ENCODE peak calls at places on chromosomes 5 and 9, in ten cellular contexts. M is coronary artery, P is cardiac fibroblast, Q is foreskin fibroblast, F is endothelial cell of umbilical vein, X is heart right ventricle, R is choroid plexus epithelial cell, W is fibroblast of pulmonary artery, G is stomach, Y is kidney epithelial cell. D is an unnamed sample.

GRCh38 chr9:71737455-71737854 is 30.9 kb downstream of the CEMIP2 start:
- DNase-seq in M (no peak), P (peak; percentile 40), Q (no peak), F (peak; percentile 30), X (no peak), R (peak; percentile 36), W (peak; percentile 51), G (peak; percentile 67), Y (no peak), D (peak; percentile 64)

GRCh38 chr9:108130896-108131295 is 641.3 kb upstream of the KLF4 start:
- DNase-seq in M (no peak), P (no peak), Q (no peak), F (no peak), X (no peak), R (no peak), W (no peak), G (peak; percentile 33), Y (no peak), D (no peak)

GRCh38 chr5:133371371-133372155 is 240.8 kb downstream of the FSTL4 start:
- DNase-seq in M (peak; percentile 50), P (no peak), Q (no peak), F (no peak), X (no peak), R (no peak), W (no peak), G (no peak), Y (no peak), D (peak; percentile 65)

GRCh38 chr5:132807163-132807838 is 5.8 kb upstream of the SOWAHA start:
- DNase-seq in M (no peak), P (no peak), Q (no peak), F (no peak), X (no peak), R (no peak), W (no peak), G (peak; percentile 77), Y (no peak), D (no peak)

GRCh38 chr9:127129718-127130085 is 7.3 kb upstream of the ANGPTL2 start:
- DNase-seq in M (no peak), P (no peak), Q (no peak), F (no peak), X (no peak), R (no peak), W (no peak), G (no peak), Y (no peak), D (no peak)

GRCh38 chr5:173238312-173239232 is 3.6 kb upstream of the NKX2-5 start:
- DNase-seq in M (no peak), P (no peak), Q (no peak), F (no peak), X (no peak), R (no peak), W (no peak), G (no peak), Y (no peak), D (no peak)

GRCh38 chr9:15485836-15486678 is 24.7 kb downstream of the PSIP1 start:
- DNase-seq in M (no peak), P (peak; percentile 54), Q (no peak), F (peak; percentile 32), X (no peak), R (peak; percentile 60), W (peak; percentile 46), G (no peak), Y (no peak), D (peak; percentile 24)

GRCh38 chr5:12392246-12392645 is 488.0 kb upstream of the CTNND2 start:
- DNase-seq in M (no peak), P (no peak), Q (no peak), F (peak; percentile 1), X (no peak), R (peak; percentile 2), W (no peak), G (no peak), Y (no peak), D (no peak)

GRCh38 chr5:146836226-146836842 is 42.2 kb downstream of the PPP2R2B start:
- DNase-seq in M (no peak), P (no peak), Q (no peak), F (no peak), X (no peak), R (no peak), W (no peak), G (no peak), Y (no peak), D (peak; percentile 17)

GRCh38 chr9:125538092-125538473 is 168.9 kb downstream of the MAPKAP1 start:
- DNase-seq in M (no peak), P (peak; percentile 94), Q (peak; percentile 85), F (peak; percentile 84), X (no peak), R (peak; percentile 95), W (peak; percentile 91), G (peak; percentile 74), Y (peak; percentile 86), D (peak; percentile 97)

GRCh38 chr9:110099236-110099741 is 108.7 kb downstream of the C9orf152 start:
- DNase-seq in M (no peak), P (peak; percentile 87), Q (peak; percentile 73), F (peak; percentile 80), X (no peak), R (peak; percentile 80), W (peak; percentile 89), G (no peak), Y (no peak), D (peak; percentile 92)

DNA sequence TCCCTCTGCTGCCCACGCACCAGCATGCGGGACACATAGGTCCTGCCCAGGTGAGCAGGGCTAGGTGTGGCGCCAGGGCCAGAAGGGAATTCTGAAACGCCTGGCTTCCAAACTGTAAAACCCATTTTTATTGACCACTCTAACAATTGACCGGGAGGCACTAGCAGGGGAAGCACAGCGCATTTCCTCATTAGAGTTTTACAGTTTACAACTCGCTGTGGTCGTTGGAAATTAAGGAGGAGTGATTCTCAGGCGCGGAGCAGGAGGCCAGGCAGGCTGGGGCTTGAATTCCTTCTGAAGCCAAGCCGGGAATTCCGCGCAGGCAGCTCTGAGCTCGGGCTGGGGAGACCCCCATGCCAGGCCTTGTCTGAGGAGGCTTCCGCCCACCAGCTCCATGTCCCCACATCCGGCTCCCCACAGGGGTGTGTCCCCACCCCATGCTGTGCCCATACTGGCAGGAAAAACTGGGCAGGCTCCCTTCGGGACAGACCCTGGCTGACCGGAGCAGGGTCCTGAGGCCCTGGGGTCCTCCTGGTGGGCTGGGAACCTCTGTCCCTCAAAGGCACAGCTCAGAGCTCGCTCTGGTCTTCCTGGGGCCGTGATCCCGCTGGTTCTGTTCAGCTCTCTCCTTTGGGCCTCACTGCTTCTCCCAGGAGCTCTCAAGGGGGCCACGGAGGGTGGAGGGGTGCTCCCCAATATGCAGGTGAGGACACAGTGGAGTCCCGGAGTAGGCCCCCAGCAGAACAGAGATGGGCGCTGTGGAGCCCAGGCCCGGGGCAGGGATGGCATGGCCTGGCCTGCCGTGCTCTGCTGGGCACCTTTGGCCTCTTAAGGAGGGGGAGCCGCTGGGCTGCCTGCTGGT is 1.2 kb upstream of the NRARP start:
- DNase-seq in M (no peak), P (no peak), Q (no peak), F (no peak), X (peak; percentile 14), R (peak; percentile 24), W (no peak), G (no peak), Y (no peak), D (peak; percentile 78)
- H3K4me3 ChIP-seq in M (peak overlapping the region; percentile 69), P (no peak overlapping the region), Q (no peak overlapping the region), F (peak overlapping the region; percentile 34), X (peak overlapping the region; percentile 59), R (no peak overlapping the region), W (no peak overlapping the region), G (peak overlapping the region; percentile 46), Y (no peak overlapping the region), D (peak overlapping the region; percentile 36)

GRCh38 chr5:140690376-140690932 is 716 bp downstream of the HARS1 start:
- DNase-seq in M (no peak), P (no peak), Q (no peak), F (no peak), X (no peak), R (no peak), W (no peak), G (no peak), Y (no peak), D (no peak)
- H3K4me3 ChIP-seq in M (peak overlapping the region; percentile 87), P (peak overlapping the region; percentile 68), Q (peak overlapping the region; percentile 97), F (peak overlapping the region; percentile 80), X (peak overlapping the region; percentile 73), R (peak overlapping the region; percentile 93), W (peak overlapping the region; percentile 95), G (peak overlapping the region; percentile 85), Y (peak overlapping the region; percentile 76), D (peak overlapping the region; percentile 85)

GRCh38 chr5:141360685-141361084 is 891 bp downstream of the PCDHGB2 start:
- DNase-seq in M (no peak), P (no peak), Q (no peak), F (no peak), X (no peak), R (no peak), W (no peak), G (no peak), Y (no peak), D (no peak)
- H3K4me3 ChIP-seq in M (peak overlapping the region; percentile 49), P (no peak overlapping the region), Q (no peak overlapping the region), F (no peak overlapping the region), X (peak overlapping the region; percentile 42), R (no peak overlapping the region), W (no peak overlapping the region), G (no peak overlapping the region), Y (no peak overlapping the region), D (no peak overlapping the region)

GRCh38 chr5:165014439-165014838 is 1509.0 kb downstream of the MAT2B start:
- DNase-seq in M (no peak), P (no peak), Q (no peak), F (no peak), X (no peak), R (no peak), W (no peak), G (no peak), Y (no peak), D (no peak)
- H3K4me3 ChIP-seq in M (no peak overlapping the region), P (no peak overlapping the region), Q (no peak overlapping the region), F (no peak overlapping the region), X (no peak overlapping the region), R (no peak overlapping the region), W (no peak overlapping the region), G (no peak overlapping the region), Y (no peak overlapping the region), D (no peak overlapping the region)

DNA sequence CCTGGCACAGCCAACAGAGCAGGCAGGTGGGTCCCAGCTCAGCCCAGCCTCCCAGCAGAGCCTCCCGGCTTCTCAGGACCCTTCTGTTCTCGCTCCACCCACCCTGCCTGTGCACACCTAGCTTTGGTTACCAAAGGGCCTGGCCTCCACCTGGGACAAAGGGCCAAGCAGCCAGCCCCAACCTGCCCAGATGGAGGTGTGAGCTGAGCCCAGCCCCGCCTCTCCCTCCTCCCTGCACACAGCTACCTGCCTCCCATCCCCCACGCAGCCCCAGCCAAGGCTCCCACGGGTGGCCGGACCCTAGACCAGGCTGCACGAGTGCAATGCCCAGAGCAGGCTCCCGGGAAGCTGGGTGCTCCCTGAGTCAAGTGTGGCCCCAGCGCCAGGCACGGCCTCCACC is 5.6 kb downstream of the TPRN start:
- DNase-seq in M (no peak), P (no peak), Q (no peak), F (no peak), X (no peak), R (no peak), W (no peak), G (peak; percentile 92), Y (no peak), D (peak; percentile 33)
- H3K4me3 ChIP-seq in M (no peak overlapping the region), P (no peak overlapping the region), Q (no peak overlapping the region), F (no peak overlapping the region), X (no peak overlapping the region), R (no peak overlapping the region), W (no peak overlapping the region), G (peak overlapping the region; percentile 27), Y (no peak overlapping the region), D (no peak overlapping the region)

DNA sequence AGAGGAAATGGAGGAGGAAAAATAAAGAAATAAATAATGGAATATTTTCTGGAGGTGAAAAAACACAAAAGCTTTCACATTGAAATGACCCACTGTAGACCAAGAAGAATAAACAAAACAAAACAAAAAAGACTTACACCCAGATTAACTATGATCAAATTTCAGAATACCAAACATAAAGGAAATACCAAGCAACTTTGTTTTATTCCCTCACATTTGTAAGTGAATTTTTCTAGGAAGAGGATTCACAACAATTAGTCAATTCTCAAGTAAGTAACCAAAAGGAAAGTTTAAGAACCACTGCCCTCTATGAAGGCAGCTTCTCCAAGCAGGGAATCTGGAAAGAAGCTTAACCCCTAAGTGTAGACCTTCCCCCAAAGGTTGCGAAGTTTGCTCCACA is 29.6 kb upstream of the B4GALT1 start:
- DNase-seq in M (no peak), P (no peak), Q (no peak), F (no peak), X (no peak), R (no peak), W (no peak), G (no peak), Y (no peak), D (no peak)
- H3K4me3 ChIP-seq in M (no peak overlapping the region), P (no peak overlapping the region), Q (no peak overlapping the region), F (no peak overlapping the region), X (no peak overlapping the region), R (no peak overlapping the region), W (no peak overlapping the region), G (no peak overlapping the region), Y (no peak overlapping the region), D (no peak overlapping the region)